ENCODE peak calls at places on chromosome 13, in ten cellular contexts. K is fibroblast of gingiva; E is heart right ventricle; Q is effector CD4-positive, alpha-beta T cell; O is Caki2; M is adrenal gland; B is AG04450; T is activated CD4-positive, alpha-beta memory T cell treated with anti-CD3 and anti-CD28 coated beads for 36 hours; C is NAMALWA; P is C1 segment of cervical spinal cord. N is an unnamed sample.
A peak's percentile ranks its signal among the peaks of the same experiment; 100 is the strongest.

GRCh38 chr13:38530492-38530891 is 156.4 kb upstream of the FREM2 start:
- DNase-seq in T (no peak), O (no peak), P (no peak), B (no peak), K (peak; percentile 6), C (peak; percentile 32), E (no peak), M (no peak), Q (no peak), N (no peak)

GRCh38 chr13:62747629-62748028 is 1332.0 kb upstream of the PCDH20 start:
- DNase-seq in Q (no peak), K (no peak), T (no peak), C (peak; percentile 22), E (no peak), B (no peak), O (peak; percentile 57), M (no peak), P (no peak), N (no peak)

GRCh38 chr13:20354722-20355121 is 122.6 kb upstream of the GJB6 start:
- DNase-seq in C (no peak), P (no peak), K (no peak), E (no peak), Q (no peak), M (no peak), T (no peak), O (no peak), B (no peak), N (no peak)

GRCh38 chr13:25281193-25281936 is 5.9 kb downstream of the MTMR6 start:
- DNase-seq in T (peak; percentile 58), B (no peak), E (no peak), O (peak; percentile 53), P (no peak), C (no peak), K (no peak), M (no peak), Q (no peak), N (no peak)

GRCh38 chr13:98775844-98776598 is 23.5 kb upstream of the SLC15A1 start:
- DNase-seq in T (no peak), Q (no peak), B (no peak), K (no peak), O (peak; percentile 80), E (no peak), C (no peak), P (no peak), M (no peak), N (no peak)

GRCh38 chr13:24890256-24890655 is 126.3 kb downstream of the RNF17 start:
- DNase-seq in O (no peak), T (no peak), K (no peak), C (no peak), P (no peak), Q (no peak), B (no peak), M (no peak), E (no peak), N (no peak)

GRCh38 chr13:82717249-82717648 is 1165.0 kb downstream of the SLITRK1 start:
- DNase-seq in E (no peak), Q (no peak), T (no peak), M (no peak), K (peak; percentile 64), B (no peak), C (no peak), P (no peak), O (peak; percentile 18), N (no peak)

GRCh38 chr13:98089826-98090225 is 53.1 kb upstream of the FARP1 start:
- DNase-seq in C (no peak), O (no peak), Q (no peak), P (no peak), E (no peak), T (no peak), M (no peak), K (no peak), B (no peak), N (peak; percentile 2)

GRCh38 chr13:48945626-48946025 is 30.1 kb upstream of the FNDC3A start:
- DNase-seq in K (no peak), C (no peak), E (no peak), M (no peak), P (no peak), Q (no peak), O (no peak), T (no peak), B (no peak), N (no peak)

GRCh38 chr13:59658736-59659330 is 504.9 kb downstream of the DIAPH3 start:
- DNase-seq in Q (no peak), T (no peak), M (no peak), K (no peak), O (no peak), B (no peak), E (no peak), C (no peak), P (no peak), N (no peak)

GRCh38 chr13:27975579-27976361 is 6.7 kb upstream of the CDX2 start:
- DNase-seq in C (no peak), Q (no peak), B (no peak), O (no peak), E (no peak), T (no peak), P (no peak), K (no peak), M (no peak), N (no peak)

GRCh38 chr13:74132768-74133656 is 1.2 kb downstream of the KLF12 start:
- DNase-seq in K (peak; percentile 47), O (peak; percentile 29), B (no peak), M (peak; percentile 39), E (peak; percentile 32), Q (peak; percentile 28), C (peak; percentile 71), P (peak; percentile 41), T (peak; percentile 69), N (peak; percentile 53)

GRCh38 chr13:29937836-29938235 is 87.4 kb upstream of the UBL3 start:
- DNase-seq in B (no peak), T (peak; percentile 67), M (no peak), C (peak; percentile 12), O (no peak), K (no peak), Q (peak; percentile 17), P (no peak), E (no peak), N (no peak)

GRCh38 chr13:109700176-109700575 is 86.2 kb downstream of the IRS2 start:
- DNase-seq in Q (no peak), K (peak; percentile 24), B (no peak), M (peak; percentile 64), O (peak; percentile 37), T (no peak), E (peak; percentile 78), C (peak; percentile 65), P (peak; percentile 46), N (no peak)

GRCh38 chr13:110957181-110957884 is 42.5 kb upstream of the ANKRD10 start:
- DNase-seq in C (peak; percentile 52), M (no peak), B (no peak), K (no peak), P (no peak), T (no peak), E (no peak), O (peak; percentile 48), Q (no peak), N (peak; percentile 54)

GRCh38 chr13:35780613-35781012 is 304.1 kb upstream of the MAB21L1 start:
- DNase-seq in P (no peak), K (no peak), B (no peak), E (no peak), M (no peak), Q (no peak), C (no peak), O (no peak), T (no peak), N (no peak)

GRCh38 chr13:33263484-33263883 is 22.1 kb downstream of the STARD13 start:
- DNase-seq in T (no peak), O (no peak), E (no peak), M (no peak), C (no peak), K (no peak), P (no peak), Q (no peak), B (no peak), N (no peak)

GRCh38 chr13:45811891-45812583 is 39.5 kb downstream of the SIAH3 start:
- DNase-seq in E (no peak), Q (no peak), B (no peak), O (no peak), P (no peak), C (no peak), T (no peak), M (no peak), K (no peak), N (no peak)

GRCh38 chr13:29457299-29457698 is 138.2 kb downstream of the SLC7A1 start:
- DNase-seq in M (no peak), T (no peak), B (no peak), E (no peak), Q (no peak), K (peak; percentile 69), O (peak; percentile 59), P (no peak), C (no peak), N (no peak)

GRCh38 chr13:95226476-95226875 is 74.8 kb downstream of the ABCC4 start:
- DNase-seq in E (no peak), O (no peak), K (no peak), Q (no peak), M (no peak), B (no peak), T (no peak), C (no peak), P (no peak), N (no peak)

GRCh38 chr13:43339145-43339820 is 315.9 kb downstream of the DNAJC15 start:
- DNase-seq in O (no peak), C (no peak), K (no peak), T (no peak), B (no peak), E (no peak), M (no peak), Q (no peak), P (no peak), N (no peak)

GRCh38 chr13:33405371-33405770 is 119.8 kb upstream of the STARD13 start:
- DNase-seq in O (peak; percentile 46), E (no peak), C (no peak), K (no peak), P (no peak), Q (no peak), M (no peak), T (no peak), B (no peak), N (no peak)

GRCh38 chr13:110123041-110123809 is 183.7 kb downstream of the COL4A1 start:
- DNase-seq in O (no peak), Q (no peak), K (no peak), E (no peak), C (no peak), B (no peak), M (no peak), P (peak; percentile 27), T (no peak), N (no peak)

GRCh38 chr13:44243198-44243852 is 130.3 kb upstream of the SERP2 start:
- DNase-seq in K (no peak), O (peak; percentile 79), E (no peak), Q (no peak), T (peak; percentile 34), M (peak; percentile 87), C (peak; percentile 38), B (no peak), P (peak; percentile 60), N (no peak)

GRCh38 chr13:93224545-93224944 is 2.1 kb upstream of the GPC6 start:
- DNase-seq in E (no peak), Q (no peak), T (no peak), P (no peak), B (no peak), K (no peak), O (peak; percentile 54), M (no peak), C (no peak), N (no peak)

GRCh38 chr13:112532837-112533745 is 54.9 kb downstream of the TUBGCP3 start:
- DNase-seq in T (no peak), C (peak; percentile 39), E (no peak), B (no peak), M (no peak), Q (no peak), O (no peak), P (no peak), K (no peak), N (no peak)

GRCh38 chr13:29810898-29811297 is 39.5 kb downstream of the UBL3 start:
- DNase-seq in K (no peak), E (no peak), M (no peak), P (no peak), Q (no peak), T (no peak), O (no peak), B (no peak), C (no peak), N (no peak)

GRCh38 chr13:99196466-99197256 is 4.0 kb upstream of the UBAC2 start:
- DNase-seq in O (no peak), B (no peak), P (no peak), K (no peak), M (peak; percentile 8), C (peak; percentile 73), E (no peak), Q (no peak), T (no peak), N (no peak)